ENCODE peak calls at places on chromosomes 11 and 22, in five cellular contexts. One of them, this sample, is unnamed.
A peak's percentile ranks its signal among the peaks of the same experiment; 100 is the strongest.

GRCh38 chr22:30301995-30302809 is 12.9 kb upstream of the CASTOR1 start:
- DNase-seq in brain microvascular endothelial cell: no peak
- DNase-seq in bronchial epithelial cell: peak; percentile 77
- DNase-seq in dorsolateral prefrontal cortex: no peak
- DNase-seq in pancreas: no peak
- DNase-seq in this sample: no peak

GRCh38 chr11:1564535-1565172 is 7.4 kb downstream of the DUSP8 start:
- DNase-seq in brain microvascular endothelial cell: peak; percentile 87
- DNase-seq in bronchial epithelial cell: peak; percentile 20
- DNase-seq in dorsolateral prefrontal cortex: peak; percentile 93
- DNase-seq in pancreas: peak; percentile 91
- DNase-seq in this sample: no peak

GRCh38 chr11:92607969-92608711 is 361.3 kb upstream of the MTNR1B start:
- DNase-seq in brain microvascular endothelial cell: no peak
- DNase-seq in bronchial epithelial cell: no peak
- DNase-seq in dorsolateral prefrontal cortex: no peak
- DNase-seq in pancreas: no peak
- DNase-seq in this sample: no peak

GRCh38 chr11:43578346-43579170 is 102.0 kb upstream of the HSD17B12 start:
- DNase-seq in brain microvascular endothelial cell: peak; percentile 46
- DNase-seq in bronchial epithelial cell: peak; percentile 61
- DNase-seq in dorsolateral prefrontal cortex: peak; percentile 74
- DNase-seq in pancreas: no peak
- DNase-seq in this sample: no peak

GRCh38 chr11:111089759-111090158 is 155.8 kb upstream of the POU2AF2 start:
- DNase-seq in brain microvascular endothelial cell: no peak
- DNase-seq in bronchial epithelial cell: no peak
- DNase-seq in dorsolateral prefrontal cortex: no peak
- DNase-seq in pancreas: no peak
- DNase-seq in this sample: no peak

GRCh38 chr11:132244871-132245557 is 874.6 kb downstream of the NTM start:
- DNase-seq in brain microvascular endothelial cell: no peak
- DNase-seq in bronchial epithelial cell: no peak
- DNase-seq in dorsolateral prefrontal cortex: no peak
- DNase-seq in pancreas: no peak
- DNase-seq in this sample: no peak

GRCh38 chr11:76236092-76237026 is 30.1 kb upstream of the WNT11 start:
- DNase-seq in brain microvascular endothelial cell: peak; percentile 33
- DNase-seq in bronchial epithelial cell: peak; percentile 39
- DNase-seq in dorsolateral prefrontal cortex: peak; percentile 78
- DNase-seq in pancreas: no peak
- DNase-seq in this sample: peak; percentile 77

GRCh38 chr11:17156283-17156682 is 51.5 kb downstream of the PIK3C2A start:
- DNase-seq in brain microvascular endothelial cell: no peak
- DNase-seq in bronchial epithelial cell: no peak
- DNase-seq in dorsolateral prefrontal cortex: no peak
- DNase-seq in pancreas: no peak
- DNase-seq in this sample: no peak

GRCh38 chr11:62879554-62879953 is 1.1 kb upstream of the SLC3A2 start:
- DNase-seq in brain microvascular endothelial cell: no peak
- DNase-seq in bronchial epithelial cell: no peak
- DNase-seq in dorsolateral prefrontal cortex: no peak
- DNase-seq in pancreas: peak; percentile 34
- DNase-seq in this sample: no peak

GRCh38 chr11:94664336-94664735 is 97.2 kb downstream of the PIWIL4 start:
- DNase-seq in brain microvascular endothelial cell: no peak
- DNase-seq in bronchial epithelial cell: peak; percentile 37
- DNase-seq in dorsolateral prefrontal cortex: no peak
- DNase-seq in pancreas: no peak
- DNase-seq in this sample: no peak

GRCh38 chr22:36160499-36160942 is at the start of gene APOL3:
- DNase-seq in brain microvascular endothelial cell: peak; percentile 45
- DNase-seq in bronchial epithelial cell: peak; percentile 28
- DNase-seq in dorsolateral prefrontal cortex: no peak
- DNase-seq in pancreas: no peak
- DNase-seq in this sample: peak; percentile 39

GRCh38 chr11:44760917-44761545 is 34.3 kb downstream of the TSPAN18 start:
- DNase-seq in brain microvascular endothelial cell: peak; percentile 92
- DNase-seq in bronchial epithelial cell: peak; percentile 88
- DNase-seq in dorsolateral prefrontal cortex: no peak
- DNase-seq in pancreas: no peak
- DNase-seq in this sample: no peak

GRCh38 chr22:50612715-50613221 is 12.2 kb downstream of the MAPK8IP2 start:
- DNase-seq in brain microvascular endothelial cell: no peak
- DNase-seq in bronchial epithelial cell: no peak
- DNase-seq in dorsolateral prefrontal cortex: no peak
- DNase-seq in pancreas: no peak
- DNase-seq in this sample: no peak

GRCh38 chr22:18998998-18999397 is 62.9 kb upstream of the PRODH start:
- DNase-seq in brain microvascular endothelial cell: no peak
- DNase-seq in bronchial epithelial cell: no peak
- DNase-seq in dorsolateral prefrontal cortex: no peak
- DNase-seq in pancreas: no peak
- DNase-seq in this sample: no peak
- TF ChIP-seq CTCF in brain microvascular endothelial cell: peak; percentile 55
- TF ChIP-seq CTCF in bronchial epithelial cell: peak; percentile 22
- TF ChIP-seq CTCF in dorsolateral prefrontal cortex: no peak
- TF ChIP-seq CTCF in pancreas: no peak
- TF ChIP-seq CTCF in this sample: peak; percentile 44

DNA sequence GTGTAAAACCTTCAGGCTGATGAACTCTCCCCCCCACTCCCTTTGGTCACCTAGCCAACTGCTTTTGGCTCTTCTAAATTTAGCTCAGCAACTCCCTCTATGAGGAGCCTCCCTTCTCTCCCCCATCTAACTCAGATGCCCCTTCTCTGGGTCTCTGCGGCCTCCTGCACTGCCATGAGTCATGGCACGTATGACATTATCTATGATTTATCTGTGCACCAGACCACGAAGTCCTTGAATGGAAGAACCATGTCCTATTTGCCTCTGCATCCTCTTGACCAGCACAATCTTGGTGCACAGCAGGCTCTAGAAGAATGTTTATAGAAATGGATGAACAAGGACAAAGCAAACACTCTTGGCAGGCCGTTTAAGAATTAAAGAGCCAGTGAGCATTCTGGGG is 46.0 kb downstream of the RPL27A start:
- DNase-seq in brain microvascular endothelial cell: peak; percentile 49
- DNase-seq in bronchial epithelial cell: no peak
- DNase-seq in dorsolateral prefrontal cortex: no peak
- DNase-seq in pancreas: no peak
- DNase-seq in this sample: no peak
- H3K4me3 ChIP-seq in brain microvascular endothelial cell: no peak overlapping the region
- H3K4me3 ChIP-seq in bronchial epithelial cell: no peak overlapping the region
- H3K4me3 ChIP-seq in dorsolateral prefrontal cortex: no peak overlapping the region
- H3K4me3 ChIP-seq in pancreas: no peak overlapping the region
- H3K4me3 ChIP-seq in this sample: no peak overlapping the region

GRCh38 chr11:27848423-27848822 is 148.2 kb upstream of the BDNF start:
- DNase-seq in brain microvascular endothelial cell: no peak
- DNase-seq in bronchial epithelial cell: no peak
- DNase-seq in dorsolateral prefrontal cortex: no peak
- DNase-seq in pancreas: peak; percentile 21
- DNase-seq in this sample: no peak
- H3K27me3 ChIP-seq in brain microvascular endothelial cell: no peaks in the 10 kb centered on the region
- H3K27me3 ChIP-seq in bronchial epithelial cell: peaks cover 2% of the 10 kb centered on the region
- H3K27me3 ChIP-seq in dorsolateral prefrontal cortex: no peaks in the 10 kb centered on the region
- H3K27me3 ChIP-seq in pancreas: no peaks in the 10 kb centered on the region
- H3K27me3 ChIP-seq in this sample: no peaks in the 10 kb centered on the region

DNA sequence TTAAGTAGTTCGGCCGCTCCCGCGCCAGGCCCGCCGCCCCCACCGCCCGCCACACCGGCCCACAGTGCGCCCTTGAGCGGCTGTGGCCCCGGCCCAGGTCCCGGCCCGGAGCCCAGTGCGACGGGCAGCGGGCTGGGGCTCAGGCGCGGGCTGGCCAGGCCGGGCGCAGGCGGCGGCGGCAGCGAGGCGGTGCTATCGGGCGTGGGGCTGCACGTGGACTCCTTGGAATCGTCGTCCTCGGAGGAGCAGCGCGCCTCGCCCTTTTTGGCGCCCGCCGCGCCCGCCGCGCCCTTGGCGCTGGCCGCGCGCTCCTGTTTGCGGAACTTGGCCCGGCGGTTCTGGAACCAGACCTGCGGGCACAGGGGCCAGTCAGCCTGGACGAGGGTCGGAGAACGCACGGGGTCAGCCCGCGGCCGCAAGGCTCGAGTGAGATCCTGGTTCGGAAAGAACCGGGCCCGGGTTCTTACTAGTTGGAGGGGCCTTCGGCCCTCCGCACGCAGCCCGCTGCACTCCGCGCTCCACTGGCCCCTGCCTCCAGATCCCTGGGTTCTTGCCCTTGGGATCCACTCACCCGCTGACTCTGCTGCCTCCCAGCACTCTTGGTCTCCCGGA is 4.0 kb downstream of the PHOX2A start:
- DNase-seq in brain microvascular endothelial cell: no peak
- DNase-seq in bronchial epithelial cell: no peak
- DNase-seq in dorsolateral prefrontal cortex: no peak
- DNase-seq in pancreas: no peak
- DNase-seq in this sample: no peak
- TF ChIP-seq CTCF in brain microvascular endothelial cell: no peak
- TF ChIP-seq CTCF in bronchial epithelial cell: no peak
- TF ChIP-seq CTCF in dorsolateral prefrontal cortex: no peak
- TF ChIP-seq CTCF in pancreas: no peak
- TF ChIP-seq CTCF in this sample: no peak

GRCh38 chr11:61547246-61547645 is 33.6 kb downstream of the SYT7 start:
- DNase-seq in brain microvascular endothelial cell: no peak
- DNase-seq in bronchial epithelial cell: no peak
- DNase-seq in dorsolateral prefrontal cortex: peak; percentile 35
- DNase-seq in pancreas: no peak
- DNase-seq in this sample: no peak

GRCh38 chr11:61544466-61544865 is 35.9 kb downstream of the LRRC10B start:
- DNase-seq in brain microvascular endothelial cell: no peak
- DNase-seq in bronchial epithelial cell: no peak
- DNase-seq in dorsolateral prefrontal cortex: no peak
- DNase-seq in pancreas: no peak
- DNase-seq in this sample: no peak

GRCh38 chr11:61545341-61545740 is 35.5 kb downstream of the SYT7 start:
- DNase-seq in brain microvascular endothelial cell: peak; percentile 11
- DNase-seq in bronchial epithelial cell: no peak
- DNase-seq in dorsolateral prefrontal cortex: peak; percentile 12
- DNase-seq in pancreas: no peak
- DNase-seq in this sample: no peak

GRCh38 chr11:61545921-61546320 is 35.0 kb downstream of the SYT7 start:
- DNase-seq in brain microvascular endothelial cell: no peak
- DNase-seq in bronchial epithelial cell: no peak
- DNase-seq in dorsolateral prefrontal cortex: peak; percentile 18
- DNase-seq in pancreas: no peak
- DNase-seq in this sample: no peak

GRCh38 chr11:61546663-61547062 is 34.2 kb downstream of the SYT7 start:
- DNase-seq in brain microvascular endothelial cell: no peak
- DNase-seq in bronchial epithelial cell: no peak
- DNase-seq in dorsolateral prefrontal cortex: peak; percentile 38
- DNase-seq in pancreas: no peak
- DNase-seq in this sample: no peak
- H3K4me3 ChIP-seq in brain microvascular endothelial cell: no peak overlapping the region
- H3K4me3 ChIP-seq in bronchial epithelial cell: no peak overlapping the region
- H3K4me3 ChIP-seq in dorsolateral prefrontal cortex: no peak overlapping the region
- H3K4me3 ChIP-seq in pancreas: no peak overlapping the region
- H3K4me3 ChIP-seq in this sample: no peak overlapping the region

DNA sequence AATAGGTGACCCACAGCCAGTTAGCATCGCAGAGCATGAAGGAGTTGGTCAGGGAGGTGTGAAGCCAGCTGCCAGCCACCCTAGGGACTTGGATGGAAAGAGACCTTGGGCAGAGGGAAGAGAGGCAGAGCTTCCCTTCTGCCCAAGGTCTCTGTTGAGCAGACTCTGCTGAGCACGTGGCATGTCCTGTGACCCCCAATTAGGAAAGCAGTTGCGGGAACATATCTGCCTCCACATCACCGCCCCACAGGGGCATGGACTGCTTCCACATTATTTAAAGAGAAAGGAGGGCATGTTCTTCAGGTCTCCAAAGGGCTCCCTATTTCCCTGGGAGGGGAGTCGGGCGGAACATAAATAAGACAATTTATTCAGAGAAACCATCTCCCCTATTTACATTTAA is 88.6 kb upstream of the THY1 start:
- DNase-seq in brain microvascular endothelial cell: no peak
- DNase-seq in bronchial epithelial cell: no peak
- DNase-seq in dorsolateral prefrontal cortex: no peak
- DNase-seq in pancreas: no peak
- DNase-seq in this sample: no peak
- H3K27me3 ChIP-seq in brain microvascular endothelial cell: peaks cover 12% of the 10 kb centered on the region
- H3K27me3 ChIP-seq in bronchial epithelial cell: peaks cover 12% of the 10 kb centered on the region
- H3K27me3 ChIP-seq in dorsolateral prefrontal cortex: no peaks in the 10 kb centered on the region
- H3K27me3 ChIP-seq in pancreas: no peaks in the 10 kb centered on the region
- H3K27me3 ChIP-seq in this sample: peaks cover 2% of the 10 kb centered on the region